ENCODE peak calls at places on chromosome 6, in five cellular contexts. A is H7, E is cerebellar cortex, H is progenitor cell of endocrine pancreas, P is tibial artery. W is an unnamed sample.

GRCh38 chr6:18270216-18270615 is 5.9 kb upstream of the DEK start:
- DNase-seq in H (no peak), P (no peak), E (no peak), A (no peak), W (no peak)

GRCh38 chr6:135300576-135300975 is 119.5 kb downstream of the MYB start:
- DNase-seq in P (no peak), A (no peak), E (no peak), H (no peak), W (no peak)

GRCh38 chr6:154352898-154353585 is 3.6 kb downstream of the IPCEF1 start:
- DNase-seq in E (no peak), H (no peak), P (no peak), A (no peak), W (no peak)

GRCh38 chr6:41638801-41639555 is 710 bp downstream of the MDFI start:
- DNase-seq in H (no peak), E (no peak), P (no peak), A (peak), W (no peak)

GRCh38 chr6:20024316-20024673 is 187.1 kb downstream of the ID4 start:
- DNase-seq in E (no peak), H (no peak), P (no peak), A (no peak), W (no peak)

GRCh38 chr6:76814496-76815458 is 648.5 kb downstream of the HTR1B start:
- DNase-seq in H (no peak), E (no peak), P (no peak), A (no peak), W (no peak)

GRCh38 chr6:119881416-119881815 is 531.9 kb upstream of the MAN1A1 start:
- DNase-seq in H (no peak), P (no peak), E (peak), A (no peak), W (no peak)

GRCh38 chr6:122399055-122399347 is 451 bp upstream of the HSF2 start:
- DNase-seq in P (no peak), E (no peak), A (no peak), H (no peak), W (no peak)

GRCh38 chr6:167795321-167795811 is 31.3 kb upstream of the AFDN start:
- DNase-seq in P (no peak), E (no peak), A (no peak), H (no peak), W (no peak)